ENCODE peak calls at places on chromosomes 16 and 17, in seven cellular contexts. V, P, L, K, R, O and Q are unnamed samples.

GRCh38 chr17:10151667-10152496 is 46.5 kb downstream of the GAS7 start:
- DNase-seq in V (no peak), O (no peak), R (no peak), L (no peak), K (no peak), P (peak), Q (no peak)

GRCh38 chr17:9971991-9972390 is 66.9 kb upstream of the RCVRN start:
- DNase-seq in K (no peak), O (no peak), L (no peak), P (peak), V (no peak), R (no peak), Q (no peak)

GRCh38 chr17:50697663-50698272 is 9.9 kb downstream of the ANKRD40 start:
- DNase-seq in P (no peak), K (no peak), O (no peak), V (peak), L (no peak), R (no peak), Q (no peak)

GRCh38 chr16:76946879-76947278 is 244.1 kb upstream of the MON1B start:
- DNase-seq in K (no peak), O (peak), V (no peak), P (peak), R (peak), L (no peak), Q (no peak)

GRCh38 chr17:29622337-29623282 is at the start of gene CORO6:
- DNase-seq in O (peak), V (peak), L (peak), K (peak), P (peak), R (no peak), Q (peak)

GRCh38 chr16:57618306-57619132 is 9.9 kb upstream of the ADGRG1 start:
- DNase-seq in P (no peak), R (no peak), K (no peak), L (no peak), V (no peak), O (no peak), Q (no peak)

GRCh38 chr16:74073471-74073870 is 223.1 kb upstream of the PSMD7 start:
- DNase-seq in O (no peak), L (no peak), K (no peak), R (no peak), P (no peak), V (no peak), Q (no peak)

GRCh38 chr17:35373532-35373983 is at the start of gene SLFN11:
- DNase-seq in O (peak), V (peak), K (peak), R (no peak), P (peak), L (peak), Q (peak)

GRCh38 chr17:40610359-40610758 is 37.3 kb downstream of the SMARCE1 start:
- DNase-seq in V (no peak), R (no peak), O (no peak), L (no peak), K (no peak), P (no peak), Q (no peak)

GRCh38 chr16:67807148-67807682 is 526 bp downstream of the TSNAXIP1 start:
- DNase-seq in K (no peak), P (no peak), V (no peak), O (no peak), L (no peak), R (no peak), Q (no peak)

GRCh38 chr17:63601439-63602371 is 1.0 kb downstream of the TACO1 start:
- DNase-seq in V (no peak), P (peak), K (peak), R (peak), L (peak), O (peak), Q (no peak)

GRCh38 chr17:6936370-6937028 is 59.4 kb upstream of the ALOX12 start:
- DNase-seq in K (peak), L (no peak), R (no peak), V (peak), O (no peak), P (peak), Q (no peak)

GRCh38 chr16:62256406-62256805 is 220.2 kb upstream of the CDH8 start:
- DNase-seq in R (no peak), K (no peak), P (peak), V (no peak), O (no peak), L (peak), Q (no peak)

GRCh38 chr16:17828012-17828411 is 357.3 kb upstream of the XYLT1 start:
- DNase-seq in L (no peak), R (no peak), P (peak), O (no peak), V (no peak), K (no peak), Q (no peak)

GRCh38 chr17:67779098-67779672 is 46.1 kb upstream of the BPTF start:
- DNase-seq in O (peak), P (peak), K (peak), L (peak), R (peak), V (peak), Q (peak)

GRCh38 chr16:83615553-83615952 is 192.2 kb upstream of the HSBP1 start:
- DNase-seq in K (peak), L (no peak), V (no peak), O (no peak), R (no peak), P (peak), Q (no peak)

GRCh38 chr17:65750678-65751077 is 189.2 kb upstream of the AXIN2 start:
- DNase-seq in P (peak), V (peak), R (peak), L (no peak), K (peak), O (no peak), Q (peak)

GRCh38 chr17:81030726-81031570 is 4.0 kb upstream of the BAIAP2 start:
- DNase-seq in L (no peak), V (no peak), O (no peak), K (peak), P (no peak), R (peak), Q (no peak)

GRCh38 chr17:29346462-29346861 is 43.7 kb upstream of the TAOK1 start:
- DNase-seq in R (no peak), P (no peak), V (no peak), K (no peak), L (no peak), O (no peak), Q (no peak)

GRCh38 chr17:56754523-56755208 is 79.1 kb downstream of the C17orf67 start:
- DNase-seq in O (no peak), P (peak), K (peak), V (peak), L (peak), R (peak), Q (peak)

GRCh38 chr16:82900611-82901010 is 273.8 kb downstream of the CDH13 start:
- DNase-seq in O (no peak), K (peak), R (no peak), P (peak), L (no peak), V (no peak), Q (no peak)

GRCh38 chr17:1611715-1612114 is 16.9 kb downstream of the SLC43A2 start:
- DNase-seq in K (no peak), V (no peak), L (no peak), O (no peak), P (no peak), R (no peak), Q (no peak)

GRCh38 chr16:9123401-9123800 is 32.0 kb downstream of the HAPSTR1 start:
- DNase-seq in P (no peak), R (no peak), O (no peak), L (no peak), V (no peak), K (no peak), Q (no peak)

GRCh38 chr17:45197108-45197507 is 24.6 kb upstream of the FMNL1 start:
- DNase-seq in K (no peak), R (no peak), L (no peak), V (no peak), P (no peak), O (no peak), Q (no peak)

GRCh38 chr16:85027968-85028637 is 508 bp downstream of the KIAA0513 start:
- DNase-seq in R (no peak), K (no peak), O (peak), P (no peak), L (peak), V (no peak), Q (no peak)
- TF ChIP-seq CTCF in R (peak), K (peak), O (peak), P (peak), L (peak), V (peak), Q (peak)

DNA sequence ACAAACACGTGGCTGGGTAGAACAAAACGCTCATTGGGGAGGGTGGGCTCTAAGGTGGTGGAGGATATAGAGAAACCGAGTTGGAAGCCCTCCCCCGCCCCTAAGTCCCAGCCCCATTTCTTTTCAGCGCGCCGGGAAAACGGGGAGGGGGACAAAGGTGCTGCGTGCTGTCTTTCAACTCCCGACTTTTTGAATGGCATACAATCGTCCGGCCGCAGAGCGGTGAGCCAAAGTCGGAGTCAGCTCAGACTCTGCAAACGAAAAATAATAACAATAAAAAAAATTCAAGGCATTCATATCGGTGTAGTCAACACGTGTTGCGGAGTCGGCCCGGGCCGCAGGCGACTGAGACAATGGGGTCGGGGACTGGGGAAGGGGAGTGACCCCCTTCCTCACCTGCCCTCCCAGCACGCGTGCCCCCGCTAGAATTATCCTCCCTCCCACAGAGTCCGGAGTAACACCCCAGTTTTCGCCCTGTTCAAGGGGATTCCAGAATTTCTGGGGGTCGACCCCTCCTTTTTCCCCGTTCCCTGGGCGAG is 1.8 kb upstream of the IGF2BP1 start:
- DNase-seq in V (no peak), K (peak), R (no peak), L (peak), P (no peak), O (peak), Q (no peak)
- TF ChIP-seq EZH2 in V (no peak), K (no peak), R (no peak), L (no peak), P (peak), O (no peak), Q (no peak)

DNA sequence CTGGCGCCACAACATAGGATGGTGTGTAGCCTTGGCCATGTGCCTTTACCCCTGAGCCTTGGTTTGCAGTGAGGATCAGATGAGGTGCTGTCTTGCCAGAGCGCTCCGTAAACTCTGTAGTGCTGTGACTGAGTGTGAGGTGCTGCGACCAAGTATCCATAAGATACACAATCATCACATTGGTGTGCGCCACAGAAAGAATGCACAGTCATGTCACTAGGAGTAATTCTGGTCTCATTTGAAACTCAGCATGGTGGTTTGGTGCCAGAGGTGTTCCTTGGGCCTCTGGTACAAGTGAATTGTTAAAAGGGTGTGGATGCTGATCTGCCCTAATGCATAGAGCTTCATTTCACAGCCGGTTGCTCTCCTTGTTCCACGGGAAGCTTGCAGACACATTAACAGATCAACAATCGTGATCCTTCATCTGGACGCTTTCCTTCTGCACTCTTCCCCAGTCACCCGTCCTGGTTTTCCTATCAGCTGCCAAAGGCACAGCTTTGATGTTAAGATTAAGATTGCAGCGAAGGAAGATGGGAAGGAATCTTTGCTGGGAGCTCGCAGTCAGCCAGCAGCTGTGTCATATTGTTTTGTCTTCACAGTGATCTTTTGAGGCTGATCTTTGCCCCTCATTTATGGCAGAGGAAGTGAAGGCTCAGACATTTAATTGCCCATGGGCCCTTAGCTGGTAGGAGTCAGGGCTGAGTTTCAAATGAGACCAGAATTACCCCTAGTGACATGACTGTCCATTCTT is 79.1 kb downstream of the KSR1 start:
- DNase-seq in O (no peak), P (peak), R (no peak), V (no peak), L (no peak), K (peak), Q (no peak)
- TF ChIP-seq CTCF in O (no peak), P (no peak), R (no peak), V (no peak), L (no peak), K (no peak), Q (no peak)

GRCh38 chr17:39599006-39599664 is 8.6 kb downstream of the NEUROD2 start:
- DNase-seq in R (no peak), V (no peak), P (no peak), L (peak), K (no peak), O (no peak), Q (no peak)
- TF ChIP-seq EZH2 in R (peak), V (peak), P (no peak), L (peak), K (peak), O (no peak), Q (no peak)

GRCh38 chr17:33647976-33648375 is 354.9 kb upstream of the ASIC2 start:
- DNase-seq in V (peak), K (no peak), R (no peak), L (peak), O (peak), P (peak), Q (no peak)
- TF ChIP-seq CTCF in V (peak), K (no peak), R (peak), L (peak), O (peak), P (peak), Q (peak)

GRCh38 chr16:28292731-28293588 is 635 bp downstream of the SBK1 start:
- DNase-seq in K (no peak), L (peak), R (no peak), O (no peak), P (no peak), V (no peak), Q (peak)
- TF ChIP-seq EZH2 in K (peak), L (no peak), R (peak), O (no peak), P (peak), V (no peak), Q (no peak)

GRCh38 chr17:76153202-76153601 is 12.2 kb upstream of the FOXJ1 start:
- DNase-seq in K (no peak), R (no peak), P (no peak), O (no peak), L (no peak), V (no peak), Q (no peak)

GRCh38 chr17:76150712-76151622 is 9.9 kb upstream of the FOXJ1 start:
- DNase-seq in K (no peak), P (no peak), V (no peak), R (no peak), O (no peak), L (no peak), Q (no peak)

GRCh38 chr17:76153640-76154039 is 12.6 kb upstream of the FOXJ1 start:
- DNase-seq in V (no peak), P (peak), K (no peak), L (peak), O (no peak), R (peak), Q (no peak)

GRCh38 chr17:76151896-76152454 is 10.9 kb upstream of the FOXJ1 start:
- DNase-seq in V (no peak), L (no peak), R (no peak), P (no peak), O (no peak), K (no peak), Q (no peak)

DNA sequence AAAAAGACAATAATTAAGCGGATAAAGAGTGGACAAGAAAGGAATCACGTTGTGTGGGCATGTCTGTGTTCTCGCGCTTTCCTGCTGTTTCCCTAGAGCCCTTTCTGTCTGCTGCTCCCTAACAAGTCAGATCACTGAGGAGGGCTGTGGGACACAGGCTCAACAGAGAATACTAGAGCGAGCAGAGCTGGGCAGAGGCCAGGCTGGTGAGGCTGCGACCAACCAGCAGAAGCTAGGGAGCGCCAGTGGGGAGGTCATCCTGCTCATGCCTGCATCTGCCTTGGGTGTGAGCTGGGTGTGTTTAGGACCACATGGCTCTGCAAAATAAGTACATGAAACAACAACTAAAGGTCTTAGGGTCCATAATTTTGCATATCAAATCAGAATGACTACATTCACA is 11.5 kb upstream of the FOXJ1 start:
- DNase-seq in V (no peak), P (no peak), R (no peak), L (no peak), K (no peak), O (no peak), Q (no peak)
- TF ChIP-seq CTCF in V (no peak), P (no peak), R (peak), L (no peak), K (no peak), O (no peak), Q (no peak)

DNA sequence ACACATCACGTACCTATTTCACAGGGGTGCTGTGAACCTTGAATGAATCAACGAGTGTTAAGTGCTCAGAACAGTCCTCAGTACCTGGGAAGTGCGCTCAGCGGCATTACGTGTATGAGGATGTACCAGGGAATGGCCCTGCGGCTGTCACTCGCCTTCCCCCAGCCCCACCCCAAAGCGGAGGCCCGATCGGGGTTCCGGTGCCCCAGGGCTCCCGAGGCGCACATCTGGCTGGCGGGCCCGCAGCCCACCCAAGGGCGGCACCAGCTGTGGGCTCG is 17.6 kb downstream of the ZNF423 start:
- DNase-seq in V (no peak), R (no peak), P (no peak), K (no peak), L (no peak), O (no peak), Q (no peak)
- TF ChIP-seq EZH2 in V (no peak), R (no peak), P (no peak), K (peak), L (no peak), O (no peak), Q (no peak)

DNA sequence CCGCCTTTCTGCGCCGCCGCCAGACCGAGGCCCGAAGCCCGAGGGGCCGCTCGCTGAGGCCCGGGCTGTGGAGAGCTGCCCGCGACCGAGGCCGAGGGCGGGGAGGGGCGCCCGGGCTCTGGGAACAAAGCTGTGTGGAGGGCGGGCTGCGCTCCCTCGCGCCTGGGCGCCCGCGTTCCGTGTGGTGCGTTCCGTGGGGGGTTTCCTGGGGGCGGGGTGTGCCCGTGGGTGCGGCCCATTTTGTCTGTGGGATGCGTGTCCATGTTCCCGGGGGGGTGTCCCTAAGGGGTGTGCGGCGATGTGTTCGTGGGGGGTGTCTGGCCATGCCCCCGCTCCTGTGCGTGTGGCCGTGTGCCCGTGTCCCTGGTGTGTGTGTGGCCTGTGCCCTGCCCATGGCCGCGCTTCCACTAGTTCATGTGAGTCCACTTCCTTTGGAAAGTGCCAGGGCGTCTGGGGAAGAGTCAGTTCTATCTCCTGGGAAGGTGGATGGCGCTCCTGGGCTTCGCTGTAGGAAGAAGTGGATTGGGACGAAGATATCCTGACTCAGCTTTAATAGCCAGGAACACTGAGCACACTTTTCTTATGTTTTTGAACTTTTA is 520 bp downstream of the JPT2 start:
- DNase-seq in R (peak), K (peak), P (peak), V (no peak), O (no peak), L (peak), Q (peak)
- TF ChIP-seq CTCF in R (no peak), K (no peak), P (no peak), V (no peak), O (no peak), L (no peak), Q (no peak)